ENCODE peak calls at places on chromosomes 4 and X, in four cellular contexts. V is BJ, J is DMS153, U is H9. D is an unnamed sample.

GRCh38 chrX:18883234-18883960 is 100.5 kb downstream of the PHKA2 start:
- DNase-seq in V (no peak), J (no peak), U (peak), D (no peak)

GRCh38 chr4:168694669-168695068 is 197.8 kb downstream of the PALLD start:
- DNase-seq in U (no peak), V (no peak), J (no peak), D (no peak)

GRCh38 chr4:59655996-59656395 is 1544.1 kb upstream of the ADGRL3 start:
- DNase-seq in J (no peak), V (no peak), U (peak), D (no peak)

GRCh38 chrX:131366387-131366786 is 77.3 kb upstream of the IGSF1 start:
- DNase-seq in V (no peak), U (no peak), J (no peak), D (peak)

GRCh38 chr4:101972791-101973190 is 182.3 kb downstream of the BANK1 start:
- DNase-seq in V (no peak), U (no peak), J (no peak), D (no peak)

GRCh38 chr4:173169428-173170209 is 1.0 kb downstream of the GALNT7 start:
- DNase-seq in J (peak), V (no peak), U (peak), D (peak)

GRCh38 chrX:40651620-40652223 is 4.4 kb upstream of the CXorf38 start:
- DNase-seq in V (no peak), U (peak), J (no peak), D (peak)

GRCh38 chrX:72130762-72131231 is 918 bp downstream of the RTL5 start:
- DNase-seq in V (no peak), J (no peak), U (peak), D (peak)

GRCh38 chrX:148811236-148811635 is 310.8 kb downstream of the AFF2 start:
- DNase-seq in U (no peak), J (no peak), V (no peak), D (no peak)

GRCh38 chr4:10118355-10119004 is 1.9 kb upstream of the WDR1 start:
- DNase-seq in U (no peak), V (no peak), J (no peak), D (no peak)

GRCh38 chr4:181957088-181957487 is 286.1 kb upstream of the TENM3 start:
- DNase-seq in J (no peak), U (no peak), V (peak), D (peak)

D was measured in iPS-NIHi11.